ENCODE peak calls at places on chromosome 1, in four cellular contexts. X is astrocyte of the spinal cord, R is hepatocyte, P is AG09309. N is an unnamed sample.

GRCh38 chr1:230012093-230012393 is 55.0 kb upstream of the GALNT2 start:
- DNase-seq in R (no peak), X (no peak), P (no peak), N (no peak)

GRCh38 chr1:157043685-157044084 is 1.9 kb downstream of the ARHGEF11 start:
- DNase-seq in P (no peak), R (no peak), X (no peak), N (no peak)

GRCh38 chr1:247530785-247531184 is 5.5 kb downstream of the OR2C3 start:
- DNase-seq in X (no peak), P (no peak), R (no peak), N (no peak)

GRCh38 chr1:44084998-44085675 is 33.5 kb upstream of the KLF17 start:
- DNase-seq in X (peak; percentile 72), P (peak; percentile 54), R (no peak), N (no peak)

GRCh38 chr1:162605225-162605927 is 26.9 kb upstream of the DDR2 start:
- DNase-seq in P (peak; percentile 86), R (peak; percentile 57), X (peak; percentile 95), N (no peak)

GRCh38 chr1:91546301-91546581 is 45.6 kb downstream of the CDC7 start:
- DNase-seq in R (no peak), P (no peak), X (no peak), N (no peak)

GRCh38 chr1:82775402-82776000 is 974.8 kb downstream of the ADGRL2 start:
- DNase-seq in R (peak; percentile 41), X (peak; percentile 29), P (no peak), N (peak; percentile 53)

GRCh38 chr1:223748405-223748772 is 36.0 kb downstream of the CAPN2 start:
- DNase-seq in P (no peak), X (peak; percentile 49), R (peak; percentile 55), N (no peak)

GRCh38 chr1:100861379-100861778 is 33.3 kb downstream of the EXTL2 start:
- DNase-seq in P (peak; percentile 45), X (no peak), R (no peak), N (no peak)

GRCh38 chr1:100866901-100867206 is 27.8 kb downstream of the EXTL2 start:
- DNase-seq in X (no peak), P (no peak), R (no peak), N (no peak)

GRCh38 chr1:100866041-100866900 is 28.4 kb downstream of the EXTL2 start:
- DNase-seq in X (peak; percentile 66), R (peak; percentile 44), P (peak; percentile 40), N (no peak)

GRCh38 chr1:100860397-100860991 is 34.1 kb downstream of the EXTL2 start:
- DNase-seq in R (no peak), X (peak; percentile 77), P (no peak), N (no peak)

GRCh38 chr1:100862591-100862990 is 32.1 kb downstream of the EXTL2 start:
- DNase-seq in R (no peak), P (peak; percentile 61), X (peak; percentile 84), N (no peak)
- TF ChIP-seq CTCF in R (no peak), P (no peak), X (no peak), N (no peak)

DNA sequence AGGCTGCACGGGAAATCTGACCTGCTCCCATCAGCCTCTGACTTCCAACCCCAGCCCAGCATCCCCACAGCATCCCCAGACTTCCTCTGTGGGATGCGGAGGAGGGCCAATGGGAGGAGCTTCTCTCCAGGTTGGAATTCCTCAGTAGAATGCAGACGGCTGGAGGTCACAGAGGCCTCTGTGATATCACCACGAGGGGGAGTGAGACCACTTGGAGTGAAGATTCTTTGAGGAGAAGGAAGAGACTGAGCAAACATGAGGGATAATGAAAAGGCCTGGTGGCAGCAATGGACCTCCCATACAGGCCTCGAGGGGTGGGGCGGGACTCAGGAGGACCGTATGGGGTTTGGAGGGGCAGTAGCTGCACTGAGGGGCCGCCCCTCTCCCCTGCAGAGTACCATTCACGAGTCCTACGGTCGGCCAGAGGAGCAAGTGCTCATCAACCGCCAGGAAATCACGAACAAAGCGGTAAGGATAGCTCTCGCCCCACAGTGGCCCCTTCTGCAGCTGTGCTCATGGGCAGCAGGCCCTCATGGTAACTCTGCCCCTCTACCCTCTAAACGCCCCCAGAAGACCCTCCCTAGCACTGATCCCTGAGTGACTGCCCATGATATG is at the start of gene CATSPER4:
- DNase-seq in R (peak; percentile 53), X (no peak), P (no peak), N (peak; percentile 74)
- TF ChIP-seq CTCF in R (peak; percentile 41), X (peak; percentile 26), P (peak; percentile 18), N (peak; percentile 53)

GRCh38 chr1:235601087-235601486 is 48.5 kb downstream of the GNG4 start:
- DNase-seq in X (no peak), R (no peak), P (no peak), N (peak; percentile 59)
- TF ChIP-seq CTCF in X (peak; percentile 49), R (peak; percentile 24), P (peak; percentile 52), N (peak; percentile 72)

GRCh38 chr1:178243890-178244289 is 150.0 kb downstream of the RASAL2 start:
- DNase-seq in R (no peak), X (no peak), P (no peak), N (no peak)

GRCh38 chr1:178243119-178243518 is 149.2 kb downstream of the RASAL2 start:
- DNase-seq in X (no peak), R (no peak), P (no peak), N (no peak)

GRCh38 chr1:178241057-178241456 is 147.2 kb downstream of the RASAL2 start:
- DNase-seq in P (no peak), R (no peak), X (peak; percentile 62), N (no peak)

GRCh38 chr1:178238722-178239510 is 145.0 kb downstream of the RASAL2 start:
- DNase-seq in P (peak; percentile 99), R (peak; percentile 47), X (peak; percentile 97), N (no peak)

GRCh38 chr1:178241837-178242236 is 147.9 kb downstream of the RASAL2 start:
- DNase-seq in X (no peak), R (no peak), P (no peak), N (no peak)
- TF ChIP-seq CTCF in X (no peak), R (no peak), P (no peak), N (no peak)

GRCh38 chr1:167057297-167057688 is 32.9 kb downstream of the GPA33 start:
- DNase-seq in X (peak; percentile 72), R (peak; percentile 65), P (no peak), N (peak; percentile 55)
- TF ChIP-seq CTCF in X (peak; percentile 74), R (peak; percentile 58), P (peak; percentile 53), N (peak; percentile 57)

GRCh38 chr1:22275626-22276395 is 132.9 kb upstream of the WNT4 start:
- DNase-seq in P (no peak), X (peak; percentile 45), R (peak; percentile 68), N (peak; percentile 75)
- TF ChIP-seq CTCF in P (peak; percentile 88), X (peak; percentile 96), R (peak; percentile 69), N (peak; percentile 99)

GRCh38 chr1:77742011-77742555 is 17.6 kb downstream of the USP33 start:
- DNase-seq in P (no peak), X (no peak), R (no peak), N (no peak)
- TF ChIP-seq CTCF in P (no peak), X (no peak), R (no peak), N (no peak)

N was measured in WERI-Rb-1.